ENCODE peak calls at places on chromosomes 4 and X, in eight cellular contexts. B, E, G, F, A, T, Y and Q are unnamed samples.

GRCh38 chr4:156889616-156890594 is 81.7 kb downstream of the PDGFC start:
- DNase-seq in B (peak), Y (peak), E (peak), F (no peak), A (no peak), G (no peak), T (no peak), Q (no peak)

GRCh38 chrX:69323786-69324720 is 158.8 kb upstream of the PJA1 start:
- DNase-seq in Y (no peak), F (peak), G (no peak), E (no peak), B (no peak), A (no peak), T (no peak), Q (no peak)

GRCh38 chr4:4333265-4333706 is 43.2 kb downstream of the ZBTB49 start:
- DNase-seq in B (peak), E (peak), A (peak), F (no peak), Y (no peak), T (no peak), G (peak), Q (no peak)

GRCh38 chrX:118730500-118731247 is 3.3 kb downstream of the IL13RA1 start:
- DNase-seq in E (peak), A (no peak), G (no peak), Y (no peak), F (no peak), B (peak), T (no peak), Q (no peak)

GRCh38 chrX:39636481-39636880 is 461.3 kb downstream of the BCOR start:
- DNase-seq in G (no peak), B (no peak), T (no peak), Y (no peak), E (no peak), F (no peak), A (no peak), Q (no peak)

GRCh38 chrX:103629295-103630170 is 758 bp downstream of the TCEAL1 start:
- DNase-seq in Y (peak), F (peak), A (peak), E (peak), T (peak), G (no peak), B (peak), Q (peak)

GRCh38 chr4:183772361-183772760 is 113.3 kb downstream of the TRAPPC11 start:
- DNase-seq in A (no peak), G (no peak), F (no peak), Y (no peak), B (no peak), E (no peak), T (no peak), Q (no peak)

GRCh38 chrX:150663061-150663460 is 30.1 kb upstream of the MTMR1 start:
- DNase-seq in Y (no peak), G (no peak), F (no peak), B (no peak), E (no peak), T (no peak), A (no peak), Q (no peak)

GRCh38 chr4:17323619-17324400 is 188.1 kb downstream of the QDPR start:
- DNase-seq in T (no peak), F (no peak), B (peak), A (no peak), E (no peak), G (no peak), Y (no peak), Q (no peak)

GRCh38 chr4:168124008-168124641 is 31.8 kb downstream of the ANXA10 start:
- DNase-seq in B (no peak), T (no peak), G (no peak), A (no peak), F (no peak), Y (no peak), E (no peak), Q (no peak)

GRCh38 chr4:127997534-127998388 is 32.6 kb downstream of the ABHD18 start:
- DNase-seq in F (no peak), Y (no peak), T (no peak), B (no peak), E (peak), G (no peak), A (no peak), Q (no peak)
- TF ChIP-seq CTCF in F (peak), Y (no peak), T (no peak), B (no peak), E (peak), G (peak), A (no peak), Q (no peak)

GRCh38 chrX:83145910-83146309 is 362.2 kb upstream of the POU3F4 start:
- DNase-seq in A (no peak), Y (no peak), T (no peak), F (no peak), E (no peak), B (no peak), G (no peak), Q (no peak)
- TF ChIP-seq CTCF in A (no peak), Y (no peak), T (no peak), F (no peak), E (no peak), B (no peak), G (no peak), Q (no peak)

GRCh38 chr4:147839651-147840050 is 107.8 kb downstream of the ARHGAP10 start:
- DNase-seq in Y (no peak), G (no peak), T (no peak), B (no peak), E (no peak), F (no peak), A (no peak), Q (no peak)

GRCh38 chr4:147840846-147841732 is 109.2 kb downstream of the ARHGAP10 start:
- DNase-seq in F (no peak), T (no peak), E (peak), A (no peak), Y (no peak), B (no peak), G (no peak), Q (no peak)

GRCh38 chr4:147846318-147847135 is 114.6 kb downstream of the ARHGAP10 start:
- DNase-seq in E (no peak), G (no peak), F (no peak), Y (no peak), T (no peak), B (no peak), A (no peak), Q (no peak)

GRCh38 chr4:147842573-147842972 is 110.7 kb downstream of the ARHGAP10 start:
- DNase-seq in E (peak), A (no peak), G (no peak), Y (no peak), F (no peak), T (no peak), B (no peak), Q (no peak)

GRCh38 chr4:147843162-147843561 is 111.3 kb downstream of the ARHGAP10 start:
- DNase-seq in A (no peak), E (no peak), Y (no peak), G (no peak), F (peak), T (no peak), B (no peak), Q (no peak)
- TF ChIP-seq CTCF in A (no peak), E (peak), Y (no peak), G (peak), F (peak), T (no peak), B (no peak), Q (peak)

DNA sequence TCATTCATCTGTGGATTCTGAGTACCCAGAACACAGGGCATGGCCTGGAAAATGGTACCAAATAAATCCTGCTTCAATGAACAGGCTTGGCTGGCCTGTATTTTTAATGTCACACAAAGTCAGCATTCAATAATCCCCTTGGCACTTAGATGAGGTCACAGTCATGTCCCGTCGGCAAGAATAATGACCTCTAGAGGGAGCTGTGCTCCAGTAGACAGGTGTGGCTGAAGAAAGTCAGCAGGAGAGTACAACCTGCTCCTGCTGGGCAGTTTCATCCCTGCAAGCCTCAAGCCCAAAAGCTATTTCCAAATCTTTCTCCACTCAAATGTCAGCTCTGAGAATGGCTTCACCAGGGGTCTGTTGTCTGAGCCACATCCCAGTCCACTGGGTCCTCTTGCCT is 404.0 kb upstream of the F9 start:
- DNase-seq in Y (no peak), G (no peak), A (no peak), T (no peak), B (no peak), E (no peak), F (peak), Q (peak)
- TF ChIP-seq CTCF in Y (peak), G (no peak), A (peak), T (no peak), B (peak), E (no peak), F (peak), Q (peak)

DNA sequence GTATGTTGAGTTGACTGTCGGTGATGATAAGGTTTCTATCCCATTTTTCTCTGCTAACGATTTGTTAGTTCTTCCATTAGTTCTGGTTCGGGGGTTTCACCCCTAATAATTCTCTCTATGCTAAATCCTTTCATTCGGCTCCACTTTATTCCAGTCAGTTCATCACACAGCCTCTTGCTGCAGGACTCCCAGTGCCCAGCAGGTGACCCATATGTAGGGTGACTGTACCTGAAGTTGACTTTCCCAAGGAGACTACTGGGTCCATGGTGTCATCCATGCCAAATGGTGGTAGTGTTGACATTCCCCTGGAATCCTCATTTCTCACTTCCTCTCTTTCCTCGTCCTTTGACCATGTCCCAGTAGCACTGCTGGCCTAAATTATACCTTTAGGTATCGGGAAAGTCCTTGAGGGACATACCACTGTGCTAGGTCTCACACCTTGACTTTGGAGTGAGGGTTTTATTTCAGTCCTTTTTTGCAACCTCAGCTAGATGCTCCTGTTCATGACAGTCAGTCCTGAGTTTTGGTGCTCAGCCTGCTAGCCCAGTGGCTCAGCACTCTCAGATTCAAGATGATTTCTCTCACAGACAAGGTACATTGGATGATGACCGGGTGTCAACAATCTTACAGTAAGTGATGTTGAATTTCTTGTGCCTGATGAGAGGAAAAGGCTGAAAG is 105.1 kb upstream of the ARHGAP24 start:
- DNase-seq in E (no peak), T (no peak), Y (no peak), F (no peak), G (no peak), A (no peak), B (no peak), Q (no peak)
- TF ChIP-seq CTCF in E (peak), T (no peak), Y (no peak), F (no peak), G (no peak), A (no peak), B (no peak), Q (no peak)

DNA sequence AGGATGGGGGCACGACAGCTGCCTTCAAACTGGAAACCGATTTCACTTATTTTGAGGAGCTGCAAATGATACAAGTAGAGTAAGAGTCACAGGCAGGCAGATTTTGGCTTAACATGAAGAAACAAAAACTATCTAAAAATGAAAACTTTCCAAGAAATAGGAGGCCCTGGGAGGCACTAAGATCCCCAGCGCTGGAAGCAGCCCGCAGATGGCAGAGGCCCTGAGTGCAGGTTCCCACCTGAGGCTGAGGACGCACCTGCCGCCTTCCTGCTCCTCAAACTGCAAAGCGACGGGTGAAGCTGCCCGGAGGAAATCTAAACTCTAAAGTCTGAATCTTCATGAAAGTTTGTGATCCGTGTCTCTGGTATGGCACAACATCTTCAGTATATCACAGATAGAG is 138.7 kb downstream of the AFAP1 start:
- DNase-seq in G (no peak), B (no peak), A (no peak), T (no peak), Y (no peak), F (no peak), E (no peak), Q (no peak)
- TF ChIP-seq CTCF in G (no peak), B (no peak), A (no peak), T (no peak), Y (no peak), F (no peak), E (no peak), Q (no peak)